ENCODE peak calls at places on chromosomes 16 and 17, in four cellular contexts. N is suprapubic skin, V is stomach, H is HepG2. R is an unnamed sample.

GRCh38 chr16:48330847-48331204 is 54.4 kb downstream of the SIAH1 start:
- DNase-seq in H (no peak), N (no peak), V (no peak), R (no peak)

GRCh38 chr17:1487939-1488825 is 4.3 kb downstream of the MYO1C start:
- DNase-seq in N (peak; percentile 91), H (peak; percentile 70), V (peak; percentile 88), R (peak; percentile 91)

GRCh38 chr16:57446530-57447141 is 549 bp downstream of the CIAPIN1 start:
- DNase-seq in H (no peak), V (peak; percentile 34), N (no peak), R (no peak)

GRCh38 chr17:69047368-69048263 is 13.1 kb downstream of the ABCA9 start:
- DNase-seq in V (peak; percentile 76), N (no peak), H (peak; percentile 100), R (peak; percentile 73)

GRCh38 chr16:21701271-21701670 is 37.5 kb downstream of the OTOA start:
- DNase-seq in N (no peak), V (no peak), H (no peak), R (no peak)

GRCh38 chr16:30953511-30954124 is 3.9 kb upstream of the SETD1A start:
- DNase-seq in N (no peak), H (peak; percentile 88), V (peak; percentile 56), R (peak; percentile 69)

GRCh38 chr17:76414334-76415295 is 30.2 kb downstream of the SPHK1 start:
- DNase-seq in H (no peak), V (peak; percentile 79), N (no peak), R (peak; percentile 85)

GRCh38 chr17:39231091-39231561 is 5.4 kb upstream of the STAC2 start:
- DNase-seq in V (no peak), H (no peak), N (no peak), R (no peak)

GRCh38 chr17:50058296-50058945 is 2.5 kb downstream of the ITGA3 start:
- DNase-seq in V (no peak), N (no peak), H (no peak), R (no peak)

DNA sequence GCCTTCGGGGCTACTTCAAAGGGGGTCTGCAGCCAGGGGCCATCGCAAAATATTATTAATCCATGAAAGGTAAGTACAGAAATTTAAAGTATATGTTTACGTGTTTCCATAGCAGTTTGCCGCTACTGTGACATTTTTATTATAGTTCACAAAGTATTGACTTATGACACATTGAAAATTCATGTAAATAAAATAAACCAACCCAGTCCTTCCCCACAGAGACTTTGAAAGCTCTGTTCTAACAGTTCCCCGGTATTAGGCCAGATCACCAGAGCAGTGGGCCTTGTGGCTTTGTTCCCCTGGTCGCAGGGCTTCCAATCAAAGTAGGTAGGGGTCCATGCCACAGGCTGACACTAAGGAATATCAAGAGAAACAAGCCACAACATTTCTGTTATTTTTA is 13.9 kb downstream of the KIAA0753 start:
- DNase-seq in V (no peak), N (no peak), H (no peak), R (no peak)
- TF ChIP-seq EP300 in V (no peak), N (no peak), H (no peak), R (no peak)

DNA sequence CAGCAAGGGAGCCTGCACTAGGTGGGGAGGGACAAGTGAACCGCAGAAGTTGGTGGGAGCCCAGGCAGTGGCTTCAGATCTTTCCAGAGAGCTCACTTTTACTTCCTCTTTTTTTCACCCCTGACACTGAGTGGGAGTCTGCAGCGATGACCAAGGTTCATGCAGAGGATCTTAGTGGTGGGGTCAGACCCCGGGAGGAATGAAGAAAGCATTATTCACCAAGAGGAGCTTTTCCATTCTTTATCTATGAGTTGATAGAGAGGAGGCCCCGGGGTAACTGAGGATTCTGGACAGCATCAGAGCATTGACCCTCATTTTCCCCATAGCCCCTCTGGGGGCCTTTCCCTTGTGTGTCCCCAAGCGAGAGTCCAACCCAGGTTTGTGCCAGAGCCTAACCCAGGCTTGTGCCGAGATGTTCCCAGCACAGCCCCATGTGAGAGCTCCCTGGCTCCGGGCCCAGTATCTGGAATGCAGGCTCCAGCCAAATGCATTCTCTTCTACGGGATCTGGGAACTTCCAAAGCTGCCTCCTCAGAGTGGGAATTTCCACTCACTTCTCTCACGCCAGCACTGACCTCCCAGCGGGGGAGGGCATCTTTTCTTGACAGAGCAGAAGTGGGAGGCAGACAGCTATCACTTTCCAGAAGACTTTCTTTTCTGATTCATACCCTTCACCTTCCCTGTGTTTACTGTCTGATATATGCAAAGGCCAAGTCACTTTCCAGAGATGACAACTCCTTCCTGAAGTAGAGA is 2.8 kb upstream of the CCL2 start:
- DNase-seq in V (peak; percentile 75), N (peak; percentile 95), H (no peak), R (peak; percentile 88)
- TF ChIP-seq EP300 in V (peak; percentile 56), N (no peak), H (no peak), R (peak; percentile 22)

DNA sequence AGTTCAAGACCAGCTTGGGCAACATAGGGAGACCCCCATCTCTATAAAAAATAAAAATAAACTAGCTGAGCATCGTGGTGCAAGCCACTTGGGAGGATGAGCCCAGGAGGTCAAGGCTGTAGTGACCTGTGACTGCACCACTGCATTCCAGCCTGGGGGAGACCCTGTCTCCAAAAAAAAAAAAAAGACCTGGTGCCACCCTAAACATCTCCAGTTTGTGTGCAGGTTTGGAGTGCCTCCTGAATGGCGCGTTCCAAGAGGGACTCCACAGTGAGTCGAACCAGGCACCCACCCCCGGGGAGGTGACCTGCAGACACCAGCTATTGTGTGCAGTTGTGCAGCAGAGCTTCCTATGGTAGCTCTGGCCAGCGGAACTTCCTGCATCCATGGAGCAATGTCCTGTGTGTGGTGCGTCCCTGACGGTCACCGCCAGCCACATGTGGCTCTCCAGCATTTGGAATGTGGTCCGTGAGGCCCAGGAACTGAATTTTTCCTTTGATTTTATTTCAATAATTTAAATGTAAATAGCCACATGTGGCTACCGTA is 107.3 kb upstream of the GSE1 start:
- DNase-seq in N (no peak), V (no peak), H (no peak), R (no peak)
- TF ChIP-seq EP300 in N (no peak), V (no peak), H (no peak), R (no peak)

GRCh38 chr17:65745241-65745640 is 183.8 kb upstream of the AXIN2 start:
- DNase-seq in H (no peak), N (no peak), V (no peak), R (no peak)
- TF ChIP-seq EP300 in H (no peak), N (no peak), V (no peak), R (no peak)

DNA sequence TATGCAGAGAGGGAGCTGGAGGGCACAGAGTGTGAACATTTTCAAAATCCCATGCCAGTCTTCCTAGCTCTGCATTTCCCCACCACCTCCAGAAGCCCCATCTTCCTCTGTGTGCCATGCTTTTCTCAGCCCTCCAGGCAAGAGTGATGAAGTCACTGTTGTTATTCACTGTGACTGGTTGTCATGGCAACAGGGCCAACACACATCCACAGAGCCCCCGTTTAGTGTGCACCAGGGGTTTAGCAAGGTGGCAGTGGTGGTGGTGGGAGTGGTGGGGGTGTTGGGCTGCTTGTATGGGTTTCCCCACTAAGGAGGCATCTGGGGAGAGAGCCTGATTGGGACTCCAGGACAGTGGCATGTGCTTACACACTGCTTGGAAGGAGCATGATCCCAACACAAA is 309.9 kb upstream of the ASIC2 start:
- DNase-seq in H (no peak), V (no peak), N (no peak), R (no peak)
- TF ChIP-seq EP300 in H (no peak), V (no peak), N (no peak), R (no peak)

GRCh38 chr16:85472514-85472913 is 140.6 kb upstream of the GSE1 start:
- DNase-seq in N (no peak), V (no peak), H (no peak), R (no peak)

GRCh38 chr16:85470873-85471272 is 142.2 kb upstream of the GSE1 start:
- DNase-seq in H (no peak), N (no peak), V (no peak), R (no peak)

GRCh38 chr16:85466989-85467388 is 146.1 kb upstream of the GSE1 start:
- DNase-seq in H (no peak), V (no peak), N (no peak), R (no peak)

GRCh38 chr16:85471469-85472431 is 141.4 kb upstream of the GSE1 start:
- DNase-seq in V (peak; percentile 71), N (no peak), H (no peak), R (peak; percentile 68)

DNA sequence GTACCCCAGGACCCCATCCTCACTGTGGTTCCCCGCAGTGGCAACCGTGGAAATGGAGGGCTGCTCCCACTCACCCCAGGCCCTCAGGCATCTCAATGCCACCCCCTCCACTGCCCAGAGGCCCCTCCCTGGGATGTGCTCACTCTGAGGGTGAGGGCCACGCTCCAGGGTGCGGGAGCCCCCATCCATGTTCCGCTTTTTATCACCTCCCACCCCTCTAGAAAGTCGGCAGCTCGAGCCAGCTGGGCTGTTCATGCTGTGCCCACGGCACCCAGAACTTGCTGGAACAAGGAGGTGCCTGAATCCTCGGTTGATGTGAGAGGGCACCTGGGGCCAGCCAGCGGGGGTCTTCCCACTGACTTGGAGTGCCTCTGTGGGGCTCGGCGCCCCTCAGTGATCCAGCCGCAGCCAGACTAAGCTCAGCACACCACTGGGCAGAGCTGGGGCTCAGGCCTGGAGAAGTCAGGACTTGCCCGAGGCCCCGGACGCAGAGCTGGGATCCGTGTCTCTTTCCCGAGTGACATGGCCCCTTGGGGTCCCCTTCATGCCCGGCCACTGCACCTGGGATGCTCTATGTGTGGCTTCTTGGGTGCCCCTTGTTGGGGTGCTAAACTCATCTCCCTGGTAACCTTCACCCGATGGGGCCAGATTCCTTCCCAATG is 143.1 kb upstream of the GSE1 start:
- DNase-seq in H (no peak), V (no peak), N (no peak), R (no peak)
- TF ChIP-seq EP300 in H (no peak), V (no peak), N (no peak), R (no peak)

DNA sequence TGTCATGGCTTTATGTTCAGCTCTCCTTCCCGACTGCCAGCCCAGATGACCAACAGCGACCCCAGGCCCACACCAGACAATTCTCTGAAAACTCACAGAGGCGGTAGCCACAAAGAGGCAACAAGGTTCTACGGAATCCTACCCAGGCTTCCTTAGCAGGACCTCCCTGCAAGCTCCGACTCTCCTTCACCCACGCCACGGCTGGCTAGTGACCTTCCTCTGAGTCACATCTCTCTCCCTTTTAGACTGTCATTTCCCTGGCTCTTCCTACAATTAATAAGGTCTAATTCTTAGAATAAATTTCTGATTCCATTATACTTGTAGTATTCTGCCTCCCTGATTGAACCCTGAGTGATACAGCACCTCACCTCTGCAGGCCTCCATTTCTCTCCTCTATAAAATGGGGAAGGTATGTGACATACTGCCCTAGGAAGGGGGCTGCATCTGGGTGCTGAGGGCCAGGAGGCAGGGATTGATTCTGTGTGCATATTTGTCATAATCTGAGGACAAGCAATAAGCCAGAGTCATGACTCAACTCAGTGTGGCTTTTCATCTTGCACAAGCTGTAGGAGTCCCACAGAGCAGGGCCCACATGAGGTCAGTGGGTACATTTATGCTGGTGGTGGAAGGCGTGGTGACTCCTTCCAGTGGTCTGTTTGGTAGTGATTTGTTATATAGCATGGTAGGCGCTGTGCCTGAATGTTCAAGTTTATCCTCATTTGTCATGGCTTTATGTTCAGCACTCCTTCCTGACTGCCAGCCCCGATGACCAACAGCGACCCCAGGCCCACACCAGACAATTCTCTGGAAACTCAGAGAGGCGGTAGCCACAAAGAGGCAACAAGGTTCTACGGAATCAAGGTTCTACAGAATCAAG is 46.2 kb downstream of the SMPD3 start:
- DNase-seq in H (no peak), V (no peak), N (no peak), R (no peak)
- TF ChIP-seq EP300 in H (no peak), V (no peak), N (no peak), R (no peak)

GRCh38 chr16:56421313-56421712 is 4.0 kb downstream of the AMFR start:
- DNase-seq in H (no peak), N (no peak), V (no peak), R (no peak)
- TF ChIP-seq EP300 in H (no peak), N (no peak), V (no peak), R (no peak)